ENCODE peak calls at places on chromosomes 6 and 20, in five cellular contexts. One of them, this sample, is unnamed.

GRCh38 chr20:63090052-63090451 is 83.3 kb upstream of the BHLHE23 start:
- DNase-seq in bronchial epithelial cell: no peak
- DNase-seq in astrocyte: no peak
- DNase-seq in psoas muscle: no peak
- DNase-seq in CD8-positive, alpha-beta T cell: no peak
- DNase-seq in this sample: no peak

GRCh38 chr6:154202334-154202733 is 154.3 kb downstream of the IPCEF1 start:
- DNase-seq in bronchial epithelial cell: no peak
- DNase-seq in astrocyte: no peak
- DNase-seq in psoas muscle: no peak
- DNase-seq in CD8-positive, alpha-beta T cell: no peak
- DNase-seq in this sample: no peak

GRCh38 chr20:11796041-11796440 is 121.7 kb upstream of the BTBD3 start:
- DNase-seq in bronchial epithelial cell: no peak
- DNase-seq in astrocyte: peak; percentile 69
- DNase-seq in psoas muscle: no peak
- DNase-seq in CD8-positive, alpha-beta T cell: no peak
- DNase-seq in this sample: no peak

GRCh38 chr6:163186527-163186926 is 228.0 kb upstream of the QKI start:
- DNase-seq in bronchial epithelial cell: no peak
- DNase-seq in astrocyte: no peak
- DNase-seq in psoas muscle: no peak
- DNase-seq in CD8-positive, alpha-beta T cell: no peak
- DNase-seq in this sample: no peak

GRCh38 chr20:58135441-58136170 is 92.8 kb downstream of the ANKRD60 start:
- DNase-seq in bronchial epithelial cell: peak; percentile 79
- DNase-seq in astrocyte: no peak
- DNase-seq in psoas muscle: no peak
- DNase-seq in CD8-positive, alpha-beta T cell: no peak
- DNase-seq in this sample: no peak

GRCh38 chr6:4732691-4733315 is 43.4 kb upstream of the CDYL start:
- DNase-seq in bronchial epithelial cell: peak; percentile 96
- DNase-seq in astrocyte: peak; percentile 94
- DNase-seq in psoas muscle: peak; percentile 56
- DNase-seq in CD8-positive, alpha-beta T cell: no peak
- DNase-seq in this sample: peak; percentile 77

GRCh38 chr6:93088675-93089575 is 330.4 kb downstream of the EPHA7 start:
- DNase-seq in bronchial epithelial cell: no peak
- DNase-seq in astrocyte: no peak
- DNase-seq in psoas muscle: no peak
- DNase-seq in CD8-positive, alpha-beta T cell: no peak
- DNase-seq in this sample: no peak

GRCh38 chr20:20480126-20480525 is 112.2 kb downstream of the INSM1 start:
- DNase-seq in bronchial epithelial cell: no peak
- DNase-seq in astrocyte: no peak
- DNase-seq in psoas muscle: no peak
- DNase-seq in CD8-positive, alpha-beta T cell: no peak
- DNase-seq in this sample: no peak

GRCh38 chr20:32206383-32207210 is 946 bp downstream of the PLAGL2 start:
- DNase-seq in bronchial epithelial cell: no peak
- DNase-seq in astrocyte: no peak
- DNase-seq in psoas muscle: no peak
- DNase-seq in CD8-positive, alpha-beta T cell: no peak
- DNase-seq in this sample: no peak

GRCh38 chr20:25364180-25364788 is 26.4 kb downstream of the ABHD12 start:
- DNase-seq in bronchial epithelial cell: peak; percentile 18
- DNase-seq in astrocyte: peak; percentile 71
- DNase-seq in psoas muscle: no peak
- DNase-seq in CD8-positive, alpha-beta T cell: no peak
- DNase-seq in this sample: no peak

GRCh38 chr20:48298851-48299484 is 513.7 kb upstream of the SULF2 start:
- DNase-seq in bronchial epithelial cell: peak; percentile 88
- DNase-seq in astrocyte: peak; percentile 87
- DNase-seq in psoas muscle: no peak
- DNase-seq in CD8-positive, alpha-beta T cell: no peak
- DNase-seq in this sample: peak; percentile 54

GRCh38 chr6:169950558-169950957 is 199.1 kb downstream of the ERMARD start:
- DNase-seq in bronchial epithelial cell: peak; percentile 17
- DNase-seq in astrocyte: no peak
- DNase-seq in psoas muscle: no peak
- DNase-seq in CD8-positive, alpha-beta T cell: peak; percentile 28
- DNase-seq in this sample: no peak
- TF ChIP-seq CTCF in bronchial epithelial cell: peak; percentile 46
- TF ChIP-seq CTCF in astrocyte: no peak
- TF ChIP-seq CTCF in psoas muscle: peak; percentile 29
- TF ChIP-seq CTCF in CD8-positive, alpha-beta T cell: peak; percentile 53
- TF ChIP-seq CTCF in this sample: peak; percentile 16

GRCh38 chr6:27303613-27304272 is 8.3 kb downstream of the POM121L2 start:
- DNase-seq in bronchial epithelial cell: peak; percentile 28
- DNase-seq in astrocyte: no peak
- DNase-seq in psoas muscle: no peak
- DNase-seq in CD8-positive, alpha-beta T cell: no peak
- DNase-seq in this sample: no peak
- H3K27me3 ChIP-seq in bronchial epithelial cell: no peaks in the 10 kb centered on the region
- H3K27me3 ChIP-seq in astrocyte: no peaks in the 10 kb centered on the region
- H3K27me3 ChIP-seq in psoas muscle: peaks cover 76% of the 10 kb centered on the region
- H3K27me3 ChIP-seq in CD8-positive, alpha-beta T cell: peaks cover 26% of the 10 kb centered on the region
- H3K27me3 ChIP-seq in this sample: no peaks in the 10 kb centered on the region

DNA sequence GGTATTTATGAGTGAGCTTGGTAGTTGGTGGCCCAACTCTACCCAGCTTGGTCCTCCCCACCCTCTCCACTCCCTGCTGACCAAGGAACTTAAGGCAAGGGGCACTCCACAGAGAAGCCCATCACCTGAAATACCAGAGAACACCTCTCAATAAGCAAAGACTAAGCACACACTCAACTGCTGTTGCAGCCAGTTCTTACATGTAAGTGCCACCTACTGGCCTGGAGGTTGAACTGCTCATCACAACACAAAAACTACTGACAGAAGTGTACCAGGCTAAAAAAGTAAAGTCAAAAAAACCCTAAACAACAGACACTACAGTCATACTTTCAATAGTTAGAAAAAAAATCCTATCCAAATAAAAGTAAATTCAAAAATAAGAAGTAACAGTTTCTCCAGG is 146.2 kb downstream of the FAM83B start:
- DNase-seq in bronchial epithelial cell: peak; percentile 41
- DNase-seq in astrocyte: no peak
- DNase-seq in psoas muscle: no peak
- DNase-seq in CD8-positive, alpha-beta T cell: no peak
- DNase-seq in this sample: no peak
- TF ChIP-seq CTCF in bronchial epithelial cell: peak; percentile 61
- TF ChIP-seq CTCF in astrocyte: peak; percentile 18
- TF ChIP-seq CTCF in psoas muscle: no peak
- TF ChIP-seq CTCF in CD8-positive, alpha-beta T cell: no peak
- TF ChIP-seq CTCF in this sample: peak; percentile 33

DNA sequence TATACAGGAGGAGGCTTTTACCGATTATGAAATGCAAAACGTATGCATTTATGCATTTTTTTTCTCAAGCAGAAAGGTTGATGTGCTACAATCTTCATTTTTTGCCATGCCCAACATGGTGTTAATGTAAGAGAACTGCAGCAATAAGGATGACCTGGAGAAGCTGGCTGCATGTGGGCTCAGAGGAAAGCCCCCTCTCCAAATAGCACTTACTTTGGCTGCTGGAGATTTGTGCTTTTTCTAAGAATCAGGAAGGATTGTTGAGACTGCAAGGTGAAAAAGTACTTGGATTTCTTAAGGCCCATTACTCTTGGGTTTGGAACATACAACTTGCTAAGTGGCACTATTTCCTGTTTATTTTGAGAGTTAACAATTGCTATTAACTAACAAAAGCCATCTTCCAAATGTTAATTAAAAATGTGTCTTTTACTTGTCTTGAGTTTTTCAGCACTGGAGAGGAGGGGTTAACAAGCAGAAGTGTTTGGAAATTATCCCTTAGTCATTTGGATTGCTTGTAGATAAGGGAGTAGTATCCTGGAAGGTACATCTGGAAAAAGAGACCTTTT is 5.6 kb downstream of the SOX4 start:
- DNase-seq in bronchial epithelial cell: no peak
- DNase-seq in astrocyte: no peak
- DNase-seq in psoas muscle: no peak
- DNase-seq in CD8-positive, alpha-beta T cell: no peak
- DNase-seq in this sample: no peak
- H3K27me3 ChIP-seq in bronchial epithelial cell: no peaks in the 10 kb centered on the region
- H3K27me3 ChIP-seq in astrocyte: no peaks in the 10 kb centered on the region
- H3K27me3 ChIP-seq in psoas muscle: no peaks in the 10 kb centered on the region
- H3K27me3 ChIP-seq in CD8-positive, alpha-beta T cell: peaks cover 16% of the 10 kb centered on the region
- H3K27me3 ChIP-seq in this sample: no peaks in the 10 kb centered on the region

GRCh38 chr20:17287998-17288397 is 61.2 kb downstream of the PCSK2 start:
- DNase-seq in bronchial epithelial cell: no peak
- DNase-seq in astrocyte: no peak
- DNase-seq in psoas muscle: no peak
- DNase-seq in CD8-positive, alpha-beta T cell: no peak
- DNase-seq in this sample: no peak

DNA sequence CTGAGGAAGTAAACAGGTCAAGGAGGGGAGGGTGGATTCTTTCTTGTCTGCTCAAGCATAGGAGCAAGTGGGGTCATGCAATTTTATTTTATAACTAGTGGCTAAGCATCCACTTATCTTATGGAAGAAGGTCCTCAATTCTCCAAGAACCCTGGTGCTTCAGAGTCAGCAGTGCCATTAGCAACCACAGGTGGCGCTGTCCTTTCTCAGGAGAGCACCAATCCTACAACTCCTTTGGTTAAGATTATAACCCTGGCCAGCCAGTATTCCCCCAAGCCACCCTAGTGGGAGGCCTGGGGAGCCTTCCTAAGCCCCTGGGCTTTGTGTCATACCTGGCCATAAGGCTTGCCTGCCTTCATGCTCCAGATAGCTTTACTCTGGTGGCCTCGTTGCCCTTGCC is 60.7 kb downstream of the PCSK2 start:
- DNase-seq in bronchial epithelial cell: no peak
- DNase-seq in astrocyte: no peak
- DNase-seq in psoas muscle: no peak
- DNase-seq in CD8-positive, alpha-beta T cell: no peak
- DNase-seq in this sample: no peak
- TF ChIP-seq CTCF in bronchial epithelial cell: peak; percentile 14
- TF ChIP-seq CTCF in astrocyte: no peak
- TF ChIP-seq CTCF in psoas muscle: no peak
- TF ChIP-seq CTCF in CD8-positive, alpha-beta T cell: no peak
- TF ChIP-seq CTCF in this sample: peak; percentile 12

DNA sequence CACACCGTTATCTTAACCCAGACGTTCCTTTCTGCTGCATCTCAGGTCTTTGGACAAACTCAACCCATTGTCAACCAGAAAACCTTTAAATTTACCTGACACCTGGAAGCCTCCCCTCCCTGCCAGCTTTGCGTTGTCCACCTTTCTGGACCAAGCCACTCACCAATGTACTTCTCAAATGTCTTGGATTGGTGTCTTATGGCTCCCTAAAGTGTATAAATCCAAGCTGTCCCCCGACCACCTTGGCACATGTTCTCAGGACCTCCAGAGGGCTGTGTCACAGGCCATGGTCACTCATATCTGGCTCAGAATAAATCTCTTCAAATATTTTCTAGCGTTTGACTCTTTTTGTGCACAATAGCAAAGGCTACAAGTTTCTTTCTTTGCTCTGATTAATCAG is 250.0 kb downstream of the DLL1 start:
- DNase-seq in bronchial epithelial cell: no peak
- DNase-seq in astrocyte: no peak
- DNase-seq in psoas muscle: no peak
- DNase-seq in CD8-positive, alpha-beta T cell: no peak
- DNase-seq in this sample: no peak
- H3K27me3 ChIP-seq in bronchial epithelial cell: peaks cover 7% of the 10 kb centered on the region
- H3K27me3 ChIP-seq in astrocyte: no peaks in the 10 kb centered on the region
- H3K27me3 ChIP-seq in psoas muscle: no peaks in the 10 kb centered on the region
- H3K27me3 ChIP-seq in CD8-positive, alpha-beta T cell: no peaks in the 10 kb centered on the region
- H3K27me3 ChIP-seq in this sample: no peaks in the 10 kb centered on the region

GRCh38 chr6:2938632-2939083 is 32.7 kb downstream of the SERPINB6 start:
- DNase-seq in bronchial epithelial cell: no peak
- DNase-seq in astrocyte: no peak
- DNase-seq in psoas muscle: no peak
- DNase-seq in CD8-positive, alpha-beta T cell: no peak
- DNase-seq in this sample: no peak
- TF ChIP-seq CTCF in bronchial epithelial cell: no peak
- TF ChIP-seq CTCF in astrocyte: no peak
- TF ChIP-seq CTCF in psoas muscle: no peak
- TF ChIP-seq CTCF in CD8-positive, alpha-beta T cell: no peak
- TF ChIP-seq CTCF in this sample: no peak

GRCh38 chr20:60899320-60899719 is 352.7 kb upstream of the CDH4 start:
- DNase-seq in bronchial epithelial cell: no peak
- DNase-seq in astrocyte: no peak
- DNase-seq in psoas muscle: no peak
- DNase-seq in CD8-positive, alpha-beta T cell: no peak
- DNase-seq in this sample: no peak
- H3K27me3 ChIP-seq in bronchial epithelial cell: no peaks in the 10 kb centered on the region
- H3K27me3 ChIP-seq in astrocyte: no peaks in the 10 kb centered on the region
- H3K27me3 ChIP-seq in psoas muscle: no peaks in the 10 kb centered on the region
- H3K27me3 ChIP-seq in CD8-positive, alpha-beta T cell: no peaks in the 10 kb centered on the region
- H3K27me3 ChIP-seq in this sample: no peaks in the 10 kb centered on the region

GRCh38 chr6:12955996-12956395 is 239.4 kb downstream of the PHACTR1 start:
- DNase-seq in bronchial epithelial cell: no peak
- DNase-seq in astrocyte: no peak
- DNase-seq in psoas muscle: no peak
- DNase-seq in CD8-positive, alpha-beta T cell: no peak
- DNase-seq in this sample: no peak

GRCh38 chr6:12958052-12958706 is 241.6 kb downstream of the PHACTR1 start:
- DNase-seq in bronchial epithelial cell: peak; percentile 8
- DNase-seq in astrocyte: peak; percentile 10
- DNase-seq in psoas muscle: no peak
- DNase-seq in CD8-positive, alpha-beta T cell: no peak
- DNase-seq in this sample: no peak

GRCh38 chr6:12961761-12962160 is 245.2 kb downstream of the PHACTR1 start:
- DNase-seq in bronchial epithelial cell: no peak
- DNase-seq in astrocyte: no peak
- DNase-seq in psoas muscle: no peak
- DNase-seq in CD8-positive, alpha-beta T cell: no peak
- DNase-seq in this sample: no peak

GRCh38 chr6:12956991-12957320 is 240.4 kb downstream of the PHACTR1 start:
- DNase-seq in bronchial epithelial cell: no peak
- DNase-seq in astrocyte: no peak
- DNase-seq in psoas muscle: no peak
- DNase-seq in CD8-positive, alpha-beta T cell: no peak
- DNase-seq in this sample: no peak

GRCh38 chr6:12957321-12958051 is 240.9 kb downstream of the PHACTR1 start:
- DNase-seq in bronchial epithelial cell: peak; percentile 60
- DNase-seq in astrocyte: peak; percentile 58
- DNase-seq in psoas muscle: peak; percentile 36
- DNase-seq in CD8-positive, alpha-beta T cell: peak; percentile 8
- DNase-seq in this sample: no peak
- TF ChIP-seq CTCF in bronchial epithelial cell: no peak
- TF ChIP-seq CTCF in astrocyte: no peak
- TF ChIP-seq CTCF in psoas muscle: peak; percentile 3
- TF ChIP-seq CTCF in CD8-positive, alpha-beta T cell: no peak
- TF ChIP-seq CTCF in this sample: no peak

This sample was measured in BJ.